ENCODE peak calls at places on chromosomes 7 and 10, in eight cellular contexts. A is tibial nerve, X is heart right ventricle, I is HCT116, E is NB4, C is mammary epithelial cell, Z is upper lobe of right lung, L is hepatocyte. W is an unnamed sample.

GRCh38 chr7:27151945-27152815 is at the start of gene HOXA3:
- DNase-seq in A (no peak), X (no peak), I (no peak), E (peak), C (peak), Z (peak), L (no peak), W (peak)

GRCh38 chr7:28608766-28609165 is 196.4 kb downstream of the CREB5 start:
- DNase-seq in A (no peak), X (no peak), I (no peak), E (no peak), C (peak), Z (no peak), L (no peak), W (peak)

GRCh38 chr7:37230221-37230620 is 218.4 kb downstream of the ELMO1 start:
- DNase-seq in A (peak), X (peak), I (no peak), E (peak), C (peak), Z (no peak), L (no peak), W (no peak)

GRCh38 chr10:103926722-103927319 is 8.8 kb upstream of the STN1 start:
- DNase-seq in A (no peak), X (no peak), I (no peak), E (no peak), C (no peak), Z (no peak), L (no peak), W (no peak)

GRCh38 chr7:141463986-141464385 is 87.2 kb upstream of the AGK start:
- DNase-seq in A (no peak), X (no peak), I (no peak), E (no peak), C (no peak), Z (no peak), L (no peak), W (no peak)

GRCh38 chr7:289756-290553 is at the start of gene FOXL3:
- DNase-seq in A (no peak), X (no peak), I (no peak), E (no peak), C (no peak), Z (peak), L (no peak), W (no peak)

GRCh38 chr7:30657131-30657530 is 25.1 kb downstream of the CRHR2 start:
- DNase-seq in A (no peak), X (no peak), I (no peak), E (no peak), C (no peak), Z (peak), L (no peak), W (no peak)

GRCh38 chr7:88267421-88267820 is 39.3 kb downstream of the STEAP4 start:
- DNase-seq in A (no peak), X (no peak), I (no peak), E (no peak), C (no peak), Z (no peak), L (no peak), W (no peak)

GRCh38 chr7:2261611-2262010 is 19.6 kb downstream of the NUDT1 start:
- DNase-seq in A (no peak), X (peak), I (no peak), E (no peak), C (no peak), Z (no peak), L (no peak), W (no peak)

GRCh38 chr7:11191574-11192220 is 218.0 kb downstream of the PHF14 start:
- DNase-seq in A (no peak), X (no peak), I (no peak), E (no peak), C (no peak), Z (no peak), L (no peak), W (no peak)

GRCh38 chr10:103054621-103055020 is 136.5 kb downstream of the CNNM2 start:
- DNase-seq in A (no peak), X (no peak), I (no peak), E (no peak), C (no peak), Z (no peak), L (no peak), W (no peak)

GRCh38 chr7:45120-46090 is 147.0 kb upstream of the FAM20C start:
- DNase-seq in A (peak), X (no peak), I (no peak), E (no peak), C (no peak), Z (peak), L (no peak), W (no peak)

GRCh38 chr10:95246582-95247051 is 44.2 kb downstream of the PDLIM1 start:
- DNase-seq in A (peak), X (peak), I (peak), E (peak), C (peak), Z (peak), L (peak), W (peak)

GRCh38 chr7:102875700-102876192 is 37.1 kb upstream of the LRRC17 start:
- DNase-seq in A (no peak), X (no peak), I (peak), E (peak), C (peak), Z (no peak), L (peak), W (peak)

GRCh38 chr7:31096882-31097258 is 44.8 kb downstream of the ADCYAP1R1 start:
- DNase-seq in A (no peak), X (no peak), I (no peak), E (no peak), C (no peak), Z (no peak), L (no peak), W (no peak)

GRCh38 chr7:44396931-44397525 is 71.6 kb upstream of the CAMK2B start:
- DNase-seq in A (no peak), X (no peak), I (no peak), E (no peak), C (no peak), Z (no peak), L (no peak), W (peak)

GRCh38 chr10:103683851-103684250 is 171.5 kb downstream of the SH3PXD2A start:
- DNase-seq in A (no peak), X (no peak), I (no peak), E (no peak), C (no peak), Z (no peak), L (no peak), W (no peak)

GRCh38 chr7:102819151-102819550 is 70.4 kb downstream of the FAM185A start:
- DNase-seq in A (no peak), X (no peak), I (no peak), E (no peak), C (no peak), Z (no peak), L (no peak), W (no peak)

GRCh38 chr10:45419673-45420020 is 45.6 kb downstream of the ALOX5 start:
- DNase-seq in A (no peak), X (peak), I (no peak), E (no peak), C (no peak), Z (no peak), L (no peak), W (no peak)
- H3K4me3 ChIP-seq in A (peak), X (peak), I (no peak), E (peak), C (no peak), Z (peak), L (peak), W (peak)

GRCh38 chr10:29480281-29480954 is 154.4 kb downstream of the SVIL start:
- DNase-seq in A (no peak), X (no peak), I (no peak), E (no peak), C (no peak), Z (no peak), L (no peak), W (no peak)

GRCh38 chr10:29473411-29474100 is 161.2 kb downstream of the SVIL start:
- DNase-seq in A (no peak), X (peak), I (no peak), E (no peak), C (no peak), Z (no peak), L (no peak), W (no peak)

GRCh38 chr10:29482591-29483421 is 152.0 kb downstream of the SVIL start:
- DNase-seq in A (no peak), X (no peak), I (no peak), E (peak), C (no peak), Z (no peak), L (no peak), W (peak)

GRCh38 chr10:29481906-29482440 is 152.8 kb downstream of the SVIL start:
- DNase-seq in A (no peak), X (no peak), I (no peak), E (no peak), C (no peak), Z (no peak), L (no peak), W (peak)

GRCh38 chr10:29479081-29479917 is 155.5 kb downstream of the SVIL start:
- DNase-seq in A (no peak), X (no peak), I (no peak), E (peak), C (peak), Z (no peak), L (no peak), W (no peak)
- TF ChIP-seq CTCF in A (no peak), X (no peak), I (no peak), E (no peak), C (no peak), Z (no peak), L (no peak), W (no peak)

GRCh38 chr7:151117041-151117440 is 30.8 kb downstream of the AGAP3 start:
- DNase-seq in A (no peak), X (no peak), I (no peak), E (no peak), C (peak), Z (no peak), L (no peak), W (no peak)
- H3K4me3 ChIP-seq in A (no peak), X (no peak), I (no peak), E (no peak), C (peak), Z (peak), L (no peak), W (no peak)

GRCh38 chr10:97732052-97732359 is 4.9 kb upstream of the ZFYVE27 start:
- DNase-seq in A (no peak), X (no peak), I (no peak), E (no peak), C (no peak), Z (no peak), L (no peak), W (no peak)
- TF ChIP-seq CTCF in A (no peak), X (no peak), I (no peak), E (no peak), C (no peak), Z (no peak), L (no peak), W (no peak)